ENCODE peak calls at places on chromosomes 11 and 22, in ten cellular contexts. I is HepG2, Q is AG08396, W is epithelial cell of esophagus, H is Calu3, F is HEK293T, L is C1 segment of cervical spinal cord, Y is KBM-7, V is D721Med, O is skeletal muscle cell. P is an unnamed sample.

GRCh38 chr22:24583221-24583971 is 9.5 kb downstream of the LRRC75B start:
- DNase-seq in L (no peak), O (no peak), W (peak; percentile 36), Q (no peak), I (peak; percentile 76), Y (no peak), V (no peak), F (no peak), H (peak; percentile 55), P (no peak)

GRCh38 chr22:49975543-49976389 is 15.2 kb downstream of the PIM3 start:
- DNase-seq in L (no peak), W (no peak), Y (no peak), I (no peak), Q (no peak), H (no peak), O (no peak), V (no peak), F (no peak), P (peak; percentile 20)

GRCh38 chr11:46363455-46363920 is 16.2 kb downstream of the DGKZ start:
- DNase-seq in F (no peak), O (no peak), Y (no peak), I (no peak), V (no peak), H (peak; percentile 93), L (peak; percentile 74), W (peak; percentile 79), Q (peak; percentile 65), P (peak; percentile 49)

GRCh38 chr11:68010058-68011041 is at the start of gene ALDH3B1:
- DNase-seq in L (peak; percentile 88), Q (peak; percentile 88), I (peak; percentile 73), H (peak; percentile 94), O (peak; percentile 55), W (peak; percentile 39), F (peak; percentile 44), Y (peak; percentile 90), V (no peak), P (peak; percentile 94)

GRCh38 chr22:22076361-22076760 is 93.8 kb upstream of the TOP3B start:
- DNase-seq in Y (no peak), F (no peak), O (no peak), Q (no peak), V (no peak), W (no peak), L (no peak), I (no peak), H (no peak), P (no peak)

GRCh38 chr11:8109675-8110074 is 28.7 kb downstream of the TUB start:
- DNase-seq in W (no peak), L (no peak), Q (no peak), F (no peak), Y (no peak), O (no peak), I (no peak), V (no peak), H (no peak), P (no peak)

GRCh38 chr11:129489254-129489653 is 113.6 kb downstream of the BARX2 start:
- DNase-seq in O (no peak), V (no peak), I (no peak), F (no peak), W (peak; percentile 35), L (no peak), H (no peak), Q (no peak), Y (no peak), P (no peak)

GRCh38 chr11:119332111-119332765 is 2.1 kb upstream of the RNF26 start:
- DNase-seq in H (no peak), V (no peak), Q (no peak), L (no peak), W (no peak), O (no peak), F (no peak), I (no peak), Y (no peak), P (no peak)

GRCh38 chr11:129192150-129192549 is at the start of gene ARHGAP32:
- DNase-seq in V (no peak), I (no peak), H (peak; percentile 44), F (no peak), W (peak; percentile 88), Y (no peak), Q (no peak), O (no peak), L (no peak), P (no peak)

GRCh38 chr11:62851807-62852522 is 12.6 kb upstream of the WDR74 start:
- DNase-seq in Y (no peak), I (peak; percentile 50), Q (no peak), O (no peak), F (no peak), L (no peak), H (no peak), W (no peak), V (no peak), P (no peak)

GRCh38 chr11:496834-497564 is 10.0 kb downstream of the RNH1 start:
- DNase-seq in O (no peak), F (no peak), Q (no peak), W (no peak), I (no peak), H (no peak), L (no peak), V (no peak), Y (no peak), P (no peak)

GRCh38 chr22:24516301-24516737 is 21.2 kb downstream of the UPB1 start:
- DNase-seq in Y (no peak), F (no peak), I (peak; percentile 62), V (no peak), H (no peak), W (peak; percentile 73), L (no peak), O (peak; percentile 60), Q (peak; percentile 85), P (no peak)

GRCh38 chr11:57397394-57397990 is 7.0 kb upstream of the PRG2 start:
- DNase-seq in Q (no peak), F (no peak), O (no peak), Y (no peak), W (no peak), I (no peak), H (no peak), V (no peak), L (no peak), P (no peak)

GRCh38 chr11:72012897-72013721 is 14.4 kb downstream of the IL18BP start:
- DNase-seq in F (no peak), I (no peak), V (no peak), Q (peak; percentile 93), L (peak; percentile 67), O (no peak), W (peak; percentile 74), H (no peak), Y (no peak), P (peak; percentile 84)

GRCh38 chr11:123197711-123198110 is 2.7 kb upstream of the CLMP start:
- DNase-seq in F (no peak), V (no peak), L (no peak), W (peak; percentile 98), Y (no peak), H (no peak), Q (peak; percentile 65), I (no peak), O (peak; percentile 93), P (no peak)

GRCh38 chr11:35905901-35906661 is 37.8 kb upstream of the LDLRAD3 start:
- DNase-seq in I (no peak), F (no peak), W (no peak), L (peak; percentile 24), O (peak; percentile 38), V (no peak), Y (no peak), H (no peak), Q (no peak), P (no peak)

GRCh38 chr22:45968751-45969413 is 8.1 kb downstream of the WNT7B start:
- DNase-seq in O (peak; percentile 36), V (no peak), Q (peak; percentile 81), L (no peak), I (no peak), F (no peak), W (peak; percentile 91), Y (no peak), H (peak; percentile 77), P (peak; percentile 74)

GRCh38 chr11:67211656-67212436 is 54.4 kb upstream of the GRK2 start:
- DNase-seq in O (no peak), W (no peak), H (no peak), Y (no peak), Q (no peak), V (no peak), I (no peak), L (no peak), F (no peak), P (no peak)

GRCh38 chr11:103936059-103936458 is 100.4 kb upstream of the DDI1 start:
- DNase-seq in O (no peak), H (no peak), W (peak; percentile 32), V (no peak), Q (no peak), Y (no peak), I (no peak), F (no peak), L (no peak), P (no peak)

GRCh38 chr11:61971177-61972111 is 4.0 kb upstream of the FTH1 start:
- DNase-seq in Y (peak; percentile 97), F (peak; percentile 72), W (peak; percentile 92), Q (peak; percentile 90), I (peak; percentile 99), L (peak; percentile 93), H (peak; percentile 97), O (peak; percentile 98), V (peak; percentile 9), P (peak; percentile 90)

GRCh38 chr11:30772908-30773307 is 186.8 kb upstream of the MPPED2 start:
- DNase-seq in Y (no peak), O (no peak), I (no peak), L (no peak), V (no peak), H (no peak), W (no peak), Q (no peak), F (no peak), P (no peak)

GRCh38 chr22:42335839-42336378 is 65.5 kb upstream of the TCF20 start:
- DNase-seq in V (no peak), Q (no peak), O (no peak), F (no peak), H (no peak), I (no peak), W (no peak), L (no peak), Y (no peak), P (no peak)

GRCh38 chr11:36131719-36132349 is 157.4 kb downstream of the COMMD9 start:
- DNase-seq in Q (peak; percentile 64), I (peak; percentile 20), H (peak; percentile 26), V (no peak), L (peak; percentile 48), Y (peak; percentile 43), O (no peak), W (peak; percentile 44), F (peak; percentile 43), P (no peak)

GRCh38 chr22:44580176-44580575 is 82.1 kb upstream of the RTL6 start:
- DNase-seq in L (no peak), Y (no peak), V (no peak), O (no peak), H (no peak), Q (no peak), F (no peak), I (no peak), W (no peak), P (peak; percentile 8)

GRCh38 chr22:49324527-49325491 is 502.9 kb downstream of the BRD1 start:
- DNase-seq in I (no peak), H (no peak), W (no peak), O (no peak), Q (no peak), L (no peak), Y (no peak), V (no peak), F (no peak), P (no peak)

GRCh38 chr22:44665115-44665514 is 36.9 kb upstream of the PRR5 start:
- DNase-seq in H (no peak), I (no peak), Y (peak; percentile 47), O (no peak), W (no peak), Q (no peak), L (peak; percentile 55), V (no peak), F (no peak), P (no peak)

GRCh38 chr11:115047631-115048030 is 369.3 kb downstream of the NXPE2 start:
- DNase-seq in O (no peak), V (no peak), W (no peak), Y (no peak), F (no peak), H (no peak), L (no peak), Q (no peak), I (no peak), P (no peak)

GRCh38 chr11:46382644-46383403 is 1.4 kb downstream of the MDK start:
- DNase-seq in F (peak; percentile 67), W (peak; percentile 57), V (no peak), L (no peak), I (peak; percentile 57), Q (peak; percentile 83), O (no peak), H (no peak), Y (peak; percentile 38), P (no peak)

P was measured in upper lobe of left lung.